ENCODE peak calls at places on chromosome 11, in ten cellular contexts. P is HT1080; W is endothelial cell of umbilical vein; F is chondrocyte; D is CD4-positive, alpha-beta memory T cell; M is CD8-positive, alpha-beta memory T cell; O is fibroblast of mammary gland; R is EH; E is NAMALWA; L is brain microvascular endothelial cell. B is an unnamed sample.

GRCh38 chr11:57349491-57350274 is 11.5 kb downstream of the P2RX3 start:
- DNase-seq in P (peak), W (peak), F (no peak), D (peak), M (peak), O (peak), R (peak), E (peak), L (no peak), B (peak)

GRCh38 chr11:21646351-21646750 is 546.5 kb upstream of the ANO5 start:
- DNase-seq in P (no peak), W (no peak), F (no peak), D (no peak), M (no peak), O (no peak), R (no peak), E (no peak), L (no peak), B (no peak)

GRCh38 chr11:103051986-103052385 is 40.0 kb downstream of the DCUN1D5 start:
- DNase-seq in P (peak), W (no peak), F (no peak), D (no peak), M (no peak), O (peak), R (peak), E (no peak), L (peak), B (no peak)

GRCh38 chr11:92765965-92766371 is 203.5 kb upstream of the MTNR1B start:
- DNase-seq in P (peak), W (peak), F (no peak), D (no peak), M (no peak), O (peak), R (no peak), E (no peak), L (peak), B (no peak)

GRCh38 chr11:70302086-70302752 is 31.7 kb downstream of the PPFIA1 start:
- DNase-seq in P (no peak), W (no peak), F (no peak), D (no peak), M (no peak), O (no peak), R (no peak), E (no peak), L (no peak), B (no peak)

GRCh38 chr11:839875-840617 is 2.3 kb downstream of the POLR2L start:
- DNase-seq in P (no peak), W (no peak), F (no peak), D (no peak), M (no peak), O (no peak), R (peak), E (peak), L (no peak), B (no peak)

GRCh38 chr11:12868315-12869073 is 140.6 kb upstream of the RASSF10 start:
- DNase-seq in P (peak), W (no peak), F (no peak), D (no peak), M (no peak), O (peak), R (peak), E (no peak), L (no peak), B (no peak)

GRCh38 chr11:10856689-10857603 is 907 bp downstream of the ZBED5 start:
- DNase-seq in P (peak), W (peak), F (no peak), D (peak), M (no peak), O (no peak), R (peak), E (peak), L (peak), B (peak)

B was measured in naive thymus-derived CD4-positive, alpha-beta T cell.